ENCODE peak calls at places on chromosomes 3 and 15, in nine cellular contexts. X is fibroblast of mammary gland, K is adipocyte, S is uterus, Q is bronchial epithelial cell, D is adrenal gland, E is lower leg skin, J is ovary, L is GM23338. I is an unnamed sample.

GRCh38 chr3:70980646-70981031 is 602.9 kb downstream of the FOXP1 start:
- DNase-seq in X (no peak), K (no peak), S (no peak), Q (no peak), D (no peak), E (no peak), J (no peak), L (no peak), I (no peak)

GRCh38 chr3:25594007-25594502 is 70.7 kb downstream of the TOP2B start:
- DNase-seq in X (peak; percentile 89), K (peak; percentile 90), S (no peak), Q (peak; percentile 71), D (peak; percentile 25), E (no peak), J (no peak), L (peak; percentile 78), I (peak; percentile 55)

GRCh38 chr3:197368330-197368729 is 69.9 kb upstream of the DLG1 start:
- DNase-seq in X (no peak), K (no peak), S (no peak), Q (no peak), D (no peak), E (no peak), J (no peak), L (peak; percentile 43), I (peak; percentile 59)

GRCh38 chr15:56772868-56773639 is 39.7 kb upstream of the ZNF280D start:
- DNase-seq in X (peak; percentile 52), K (peak; percentile 45), S (no peak), Q (no peak), D (no peak), E (no peak), J (no peak), L (peak; percentile 61), I (no peak)

GRCh38 chr15:62648954-62649353 is 393.6 kb upstream of the TPM1 start:
- DNase-seq in X (peak; percentile 35), K (peak; percentile 29), S (no peak), Q (peak; percentile 22), D (no peak), E (no peak), J (no peak), L (peak; percentile 56), I (no peak)

GRCh38 chr3:197468866-197469382 is 86.8 kb downstream of the BDH1 start:
- DNase-seq in X (peak; percentile 85), K (peak; percentile 58), S (no peak), Q (no peak), D (peak; percentile 37), E (no peak), J (no peak), L (no peak), I (no peak)

GRCh38 chr3:194749631-194750271 is 64.1 kb downstream of the FAM43A start:
- DNase-seq in X (no peak), K (no peak), S (no peak), Q (no peak), D (no peak), E (no peak), J (no peak), L (no peak), I (peak; percentile 50)

GRCh38 chr3:165939141-165939540 is 101.9 kb upstream of the BCHE start:
- DNase-seq in X (no peak), K (no peak), S (no peak), Q (no peak), D (no peak), E (no peak), J (no peak), L (no peak), I (no peak)

GRCh38 chr15:67307889-67308597 is 53.5 kb downstream of the IQCH start:
- DNase-seq in X (no peak), K (no peak), S (no peak), Q (no peak), D (no peak), E (no peak), J (no peak), L (peak; percentile 16), I (peak; percentile 23)

GRCh38 chr15:62853833-62854210 is 188.7 kb upstream of the TPM1 start:
- DNase-seq in X (no peak), K (no peak), S (no peak), Q (peak; percentile 63), D (no peak), E (no peak), J (no peak), L (peak; percentile 44), I (no peak)

GRCh38 chr15:41971089-41971892 is 1.1 kb downstream of the EHD4 start:
- DNase-seq in X (peak; percentile 51), K (peak; percentile 84), S (peak; percentile 47), Q (peak; percentile 59), D (peak; percentile 59), E (no peak), J (peak; percentile 42), L (peak; percentile 78), I (peak; percentile 85)

GRCh38 chr15:92391640-92392039 is 2.0 kb upstream of the ST8SIA2 start:
- DNase-seq in X (peak; percentile 32), K (no peak), S (no peak), Q (peak; percentile 32), D (peak; percentile 15), E (no peak), J (no peak), L (peak; percentile 76), I (peak; percentile 62)

GRCh38 chr15:60325905-60326304 is 71.9 kb downstream of the ANXA2 start:
- DNase-seq in X (no peak), K (no peak), S (no peak), Q (no peak), D (no peak), E (no peak), J (no peak), L (no peak), I (no peak)

GRCh38 chr3:40268708-40269524 is 40.6 kb upstream of the EIF1B start:
- DNase-seq in X (peak; percentile 2), K (no peak), S (no peak), Q (no peak), D (no peak), E (no peak), J (no peak), L (no peak), I (no peak)

GRCh38 chr3:161266731-161267150 is 45.6 kb downstream of the NMD3 start:
- DNase-seq in X (peak; percentile 76), K (peak; percentile 64), S (no peak), Q (peak; percentile 91), D (no peak), E (no peak), J (no peak), L (no peak), I (no peak)

GRCh38 chr3:20185364-20185732 is 658 bp downstream of the SGO1 start:
- DNase-seq in X (peak; percentile 14), K (peak; percentile 45), S (no peak), Q (peak; percentile 22), D (peak; percentile 4), E (no peak), J (no peak), L (peak; percentile 27), I (peak; percentile 41)

GRCh38 chr15:46576611-46577010 is 941.8 kb downstream of the SQOR start:
- DNase-seq in X (no peak), K (peak; percentile 37), S (no peak), Q (no peak), D (no peak), E (no peak), J (no peak), L (no peak), I (no peak)

GRCh38 chr15:93045191-93045785 is 43.7 kb downstream of the RGMA start:
- DNase-seq in X (no peak), K (no peak), S (no peak), Q (no peak), D (no peak), E (no peak), J (no peak), L (no peak), I (no peak)

GRCh38 chr15:81987628-81988027 is 58.2 kb downstream of the MEX3B start:
- DNase-seq in X (no peak), K (no peak), S (no peak), Q (no peak), D (no peak), E (no peak), J (no peak), L (no peak), I (no peak)

GRCh38 chr15:101078669-101079323 is 159.6 kb downstream of the LRRK1 start:
- DNase-seq in X (no peak), K (no peak), S (no peak), Q (no peak), D (no peak), E (no peak), J (no peak), L (no peak), I (no peak)
- H3K4me3 ChIP-seq in X (no peak overlapping the region), K (no peak overlapping the region), S (no peak overlapping the region), Q (no peak overlapping the region), D (no peak overlapping the region), E (no peak overlapping the region), J (no peak overlapping the region), L (peak overlapping the region; percentile 34), I (no peak overlapping the region)

GRCh38 chr15:78069630-78070029 is 7.9 kb downstream of the TBC1D2B start:
- DNase-seq in X (no peak), K (no peak), S (no peak), Q (no peak), D (no peak), E (no peak), J (no peak), L (no peak), I (no peak)
- H3K4me3 ChIP-seq in X (no peak overlapping the region), K (no peak overlapping the region), S (no peak overlapping the region), Q (no peak overlapping the region), D (no peak overlapping the region), E (no peak overlapping the region), J (no peak overlapping the region), L (no peak overlapping the region), I (no peak overlapping the region)

GRCh38 chr15:38672814-38673292 is 108.2 kb upstream of the RASGRP1 start:
- DNase-seq in X (no peak), K (no peak), S (no peak), Q (no peak), D (no peak), E (no peak), J (no peak), L (no peak), I (no peak)
- H3K4me3 ChIP-seq in X (no peak overlapping the region), K (no peak overlapping the region), S (no peak overlapping the region), Q (no peak overlapping the region), D (no peak overlapping the region), E (no peak overlapping the region), J (no peak overlapping the region), L (no peak overlapping the region), I (no peak overlapping the region)

GRCh38 chr3:172154768-172155649 is 115.6 kb downstream of the FNDC3B start:
- DNase-seq in X (peak; percentile 42), K (no peak), S (no peak), Q (peak; percentile 25), D (no peak), E (no peak), J (no peak), L (no peak), I (no peak)

GRCh38 chr3:172157566-172158258 is 118.3 kb downstream of the FNDC3B start:
- DNase-seq in X (no peak), K (no peak), S (no peak), Q (peak; percentile 67), D (no peak), E (no peak), J (no peak), L (no peak), I (no peak)

GRCh38 chr3:172158741-172159140 is 119.4 kb downstream of the FNDC3B start:
- DNase-seq in X (no peak), K (no peak), S (no peak), Q (no peak), D (no peak), E (no peak), J (no peak), L (no peak), I (no peak)

GRCh38 chr3:172155880-172156279 is 116.5 kb downstream of the FNDC3B start:
- DNase-seq in X (no peak), K (no peak), S (no peak), Q (no peak), D (no peak), E (no peak), J (no peak), L (peak; percentile 62), I (peak; percentile 35)

GRCh38 chr3:172156309-172156998 is 117.1 kb downstream of the FNDC3B start:
- DNase-seq in X (no peak), K (no peak), S (no peak), Q (peak; percentile 93), D (peak; percentile 65), E (peak; percentile 69), J (no peak), L (peak; percentile 65), I (no peak)
- H3K4me3 ChIP-seq in X (no peak overlapping the region), K (no peak overlapping the region), S (no peak overlapping the region), Q (no peak overlapping the region), D (no peak overlapping the region), E (no peak overlapping the region), J (no peak overlapping the region), L (peak overlapping the region; percentile 6), I (no peak overlapping the region)